ENCODE peak calls at places on chromosomes 16 and 17, in seven cellular contexts. X, H, V, B, Y, O and I are unnamed samples.

GRCh38 chr17:4938670-4939553 is 934 bp downstream of the SLC25A11 start:
- DNase-seq in X (no peak), H (no peak), V (no peak), B (no peak), Y (no peak), O (no peak), I (peak; percentile 37)

GRCh38 chr17:59221159-59221847 is 992 bp downstream of the GDPD1 start:
- DNase-seq in X (no peak), H (no peak), V (no peak), B (no peak), Y (no peak), O (no peak), I (no peak)

GRCh38 chr17:60526726-60527125 is 684 bp upstream of the APPBP2 start:
- DNase-seq in X (no peak), H (no peak), V (no peak), B (no peak), Y (no peak), O (peak; percentile 66), I (no peak)

GRCh38 chr16:9047689-9048301 is 43.6 kb upstream of the HAPSTR1 start:
- DNase-seq in X (no peak), H (peak; percentile 83), V (no peak), B (peak; percentile 92), Y (peak; percentile 96), O (peak; percentile 99), I (peak; percentile 63)

GRCh38 chr16:68313116-68313515 is 2.3 kb downstream of the PRMT7 start:
- DNase-seq in X (no peak), H (no peak), V (no peak), B (no peak), Y (no peak), O (no peak), I (no peak)

GRCh38 chr17:46841561-46842379 is 9.6 kb upstream of the WNT9B start:
- DNase-seq in X (peak; percentile 80), H (peak; percentile 21), V (no peak), B (no peak), Y (no peak), O (no peak), I (peak; percentile 96)

GRCh38 chr17:19787733-19788357 is 39.7 kb upstream of the ALDH3A1 start:
- DNase-seq in X (no peak), H (peak; percentile 12), V (no peak), B (no peak), Y (no peak), O (peak; percentile 61), I (no peak)

GRCh38 chr16:30041841-30042240 is 10.8 kb upstream of the TLCD3B start:
- DNase-seq in X (no peak), H (no peak), V (no peak), B (no peak), Y (no peak), O (peak; percentile 60), I (peak; percentile 25)

GRCh38 chr16:57422026-57422944 is 17.7 kb downstream of the CCL17 start:
- DNase-seq in X (peak; percentile 39), H (no peak), V (no peak), B (peak; percentile 30), Y (no peak), O (peak; percentile 75), I (peak; percentile 71)

GRCh38 chr17:47702391-47702995 is 8.5 kb downstream of the TBKBP1 start:
- DNase-seq in X (no peak), H (no peak), V (no peak), B (no peak), Y (no peak), O (no peak), I (no peak)

GRCh38 chr16:67173808-67174705 is 3.7 kb downstream of the NOL3 start:
- DNase-seq in X (peak; percentile 79), H (peak; percentile 76), V (peak; percentile 29), B (peak; percentile 83), Y (peak; percentile 72), O (peak; percentile 86), I (peak; percentile 92)

GRCh38 chr17:75697651-75698291 is 23.5 kb upstream of the ITGB4 start:
- DNase-seq in X (no peak), H (peak; percentile 64), V (no peak), B (no peak), Y (no peak), O (no peak), I (no peak)

GRCh38 chr17:4678448-4679026 is 25.4 kb downstream of the PELP1 start:
- DNase-seq in X (no peak), H (no peak), V (no peak), B (peak; percentile 57), Y (peak; percentile 41), O (peak; percentile 78), I (no peak)

GRCh38 chr16:11005611-11005975 is 61.2 kb downstream of the CLEC16A start:
- DNase-seq in X (no peak), H (no peak), V (no peak), B (peak; percentile 41), Y (no peak), O (peak; percentile 36), I (no peak)

GRCh38 chr17:1036845-1037237 is 39.9 kb downstream of the TIMM22 start:
- DNase-seq in X (no peak), H (no peak), V (no peak), B (no peak), Y (no peak), O (no peak), I (no peak)

GRCh38 chr17:75094871-75095399 is 7.2 kb downstream of the SLC16A5 start:
- DNase-seq in X (no peak), H (no peak), V (no peak), B (no peak), Y (no peak), O (no peak), I (no peak)

GRCh38 chr17:56085576-56086267 is 67.6 kb upstream of the ANKFN1 start:
- DNase-seq in X (no peak), H (no peak), V (no peak), B (no peak), Y (no peak), O (no peak), I (no peak)

GRCh38 chr17:50672831-50673551 is 34.7 kb downstream of the ANKRD40 start:
- DNase-seq in X (no peak), H (no peak), V (no peak), B (peak; percentile 78), Y (no peak), O (no peak), I (peak; percentile 27)

GRCh38 chr17:44830359-44831269 is 527 bp upstream of the GJC1 start:
- DNase-seq in X (no peak), H (peak; percentile 56), V (no peak), B (peak; percentile 30), Y (no peak), O (peak; percentile 41), I (peak; percentile 75)

GRCh38 chr16:30934827-30935557 is 11.6 kb downstream of the FBXL19 start:
- DNase-seq in X (peak; percentile 52), H (peak; percentile 12), V (no peak), B (no peak), Y (no peak), O (peak; percentile 52), I (peak; percentile 89)